ENCODE peak calls at places on chromosomes 5 and 9, in seven cellular contexts. J, N, G, E, P, I and O are unnamed samples. For H3K4me1, the result is how much of the 10 kb centered on the place peaks cover.

GRCh38 chr9:112198646-112199045 is 23.5 kb upstream of the SUSD1 start:
- DNase-seq in J (no peak), N (no peak), G (no peak), E (no peak), P (no peak), I (no peak), O (no peak)

GRCh38 chr5:10463566-10463965 is 21.9 kb downstream of the ROPN1L start:
- DNase-seq in J (no peak), N (no peak), G (no peak), E (no peak), P (no peak), I (no peak), O (no peak)

GRCh38 chr5:103519550-103519949 is 43.0 kb downstream of the NUDT12 start:
- DNase-seq in J (no peak), N (no peak), G (no peak), E (no peak), P (no peak), I (peak), O (no peak)

GRCh38 chr5:53178830-53179229 is 69.3 kb upstream of the MOCS2 start:
- DNase-seq in J (no peak), N (no peak), G (no peak), E (no peak), P (no peak), I (no peak), O (no peak)

GRCh38 chr5:14742427-14743010 is 78.0 kb downstream of the OTULIN start:
- DNase-seq in J (no peak), N (no peak), G (no peak), E (no peak), P (no peak), I (no peak), O (no peak)

GRCh38 chr5:6762116-6762515 is 48.9 kb downstream of the TENT4A start:
- DNase-seq in J (no peak), N (no peak), G (no peak), E (peak), P (no peak), I (no peak), O (no peak)

GRCh38 chr9:104412238-104412637 is 91.8 kb upstream of the OR13F1 start:
- DNase-seq in J (no peak), N (no peak), G (no peak), E (no peak), P (no peak), I (no peak), O (no peak)

GRCh38 chr5:159210306-159210722 is 961 bp upstream of the RNF145 start:
- DNase-seq in J (no peak), N (no peak), G (no peak), E (no peak), P (no peak), I (no peak), O (no peak)

GRCh38 chr5:120146787-120147186 is 317.3 kb upstream of the PRR16 start:
- DNase-seq in J (no peak), N (no peak), G (no peak), E (no peak), P (no peak), I (peak), O (no peak)

GRCh38 chr5:127096328-127096993 is 23.2 kb upstream of the C5orf63 start:
- DNase-seq in J (no peak), N (no peak), G (no peak), E (no peak), P (no peak), I (no peak), O (no peak)

GRCh38 chr5:169668732-169669131 is 31.7 kb downstream of the DOCK2 start:
- DNase-seq in J (no peak), N (peak), G (peak), E (no peak), P (no peak), I (no peak), O (no peak)

GRCh38 chr5:1445895-1446601 is 808 bp upstream of the SLC6A3 start:
- DNase-seq in J (peak), N (no peak), G (peak), E (no peak), P (no peak), I (no peak), O (no peak)

GRCh38 chr5:93915142-93915553 is 173.7 kb upstream of the POU5F2 start:
- DNase-seq in J (no peak), N (peak), G (no peak), E (no peak), P (no peak), I (peak), O (peak)

GRCh38 chr9:112796485-112796884 is 45.9 kb downstream of the SNX30 start:
- DNase-seq in J (no peak), N (no peak), G (no peak), E (no peak), P (no peak), I (no peak), O (no peak)

GRCh38 chr9:96425500-96426169 is 7.5 kb upstream of the ZNF367 start:
- DNase-seq in J (no peak), N (no peak), G (no peak), E (no peak), P (no peak), I (no peak), O (no peak)

GRCh38 chr9:13013976-13014375 is 239.2 kb downstream of the LURAP1L start:
- DNase-seq in J (no peak), N (peak), G (no peak), E (no peak), P (no peak), I (peak), O (no peak)

GRCh38 chr5:124741711-124742496 is 4.5 kb downstream of the ZNF608 start:
- DNase-seq in J (peak), N (peak), G (peak), E (no peak), P (peak), I (peak), O (no peak)

GRCh38 chr5:82403026-82403425 is 124.9 kb upstream of the RPS23 start:
- DNase-seq in J (no peak), N (no peak), G (no peak), E (no peak), P (no peak), I (no peak), O (no peak)

GRCh38 chr9:6147847-6148246 is 67.8 kb upstream of the IL33 start:
- DNase-seq in J (no peak), N (peak), G (no peak), E (no peak), P (no peak), I (no peak), O (no peak)

GRCh38 chr5:97297063-97297715 is 114.1 kb upstream of the RIOK2 start:
- DNase-seq in J (no peak), N (peak), G (no peak), E (no peak), P (no peak), I (peak), O (no peak)

GRCh38 chr5:73417307-73418035 is 31.1 kb downstream of the FOXD1 start:
- DNase-seq in J (no peak), N (peak), G (peak), E (no peak), P (no peak), I (peak), O (no peak)

GRCh38 chr9:88530051-88530450 is 4.9 kb upstream of the NXNL2 start:
- DNase-seq in J (no peak), N (peak), G (no peak), E (no peak), P (no peak), I (peak), O (no peak)

GRCh38 chr5:55037046-55037771 is 13.2 kb downstream of the GZMK start:
- DNase-seq in J (no peak), N (no peak), G (peak), E (no peak), P (no peak), I (no peak), O (no peak)

GRCh38 chr5:125125031-125125823 is 378.8 kb upstream of the ZNF608 start:
- DNase-seq in J (no peak), N (no peak), G (no peak), E (no peak), P (no peak), I (peak), O (no peak)

GRCh38 chr9:24293391-24293790 is 252.3 kb downstream of the IZUMO3 start:
- DNase-seq in J (no peak), N (no peak), G (no peak), E (no peak), P (no peak), I (no peak), O (no peak)

GRCh38 chr5:103890313-103890712 is 327.7 kb upstream of the NUDT12 start:
- DNase-seq in J (no peak), N (no peak), G (no peak), E (no peak), P (no peak), I (no peak), O (no peak)

GRCh38 chr5:142918959-142919635 is 148.9 kb downstream of the ARHGAP26 start:
- DNase-seq in J (no peak), N (no peak), G (no peak), E (no peak), P (no peak), I (no peak), O (no peak)

GRCh38 chr5:87266914-87267573 is 639 bp upstream of the RASA1 start:
- DNase-seq in J (no peak), N (no peak), G (no peak), E (no peak), P (no peak), I (no peak), O (no peak)

GRCh38 chr5:143019614-143020515 is 249.7 kb downstream of the ARHGAP26 start:
- DNase-seq in J (no peak), N (no peak), G (no peak), E (no peak), P (no peak), I (no peak), O (no peak)

GRCh38 chr5:139062910-139063663 is 135.1 kb downstream of the SIL1 start:
- DNase-seq in J (no peak), N (no peak), G (peak), E (no peak), P (no peak), I (no peak), O (no peak)

GRCh38 chr9:37923121-37923795 is 19.3 kb upstream of the SLC25A51 start:
- DNase-seq in J (no peak), N (no peak), G (no peak), E (peak), P (no peak), I (no peak), O (no peak)

GRCh38 chr5:14715481-14715880 is 51.0 kb downstream of the OTULIN start:
- DNase-seq in J (no peak), N (peak), G (no peak), E (no peak), P (no peak), I (peak), O (no peak)

GRCh38 chr5:108567429-108567828 is 180.3 kb upstream of the FER start:
- DNase-seq in J (no peak), N (no peak), G (no peak), E (no peak), P (no peak), I (no peak), O (no peak)

GRCh38 chr5:65925094-65925600 is 1.2 kb upstream of the ERBIN start:
- DNase-seq in J (peak), N (peak), G (peak), E (peak), P (peak), I (peak), O (no peak)

GRCh38 chr5:56278267-56278826 is 45.2 kb upstream of the ANKRD55 start:
- DNase-seq in J (no peak), N (peak), G (peak), E (no peak), P (no peak), I (peak), O (no peak)

GRCh38 chr9:114718801-114719221 is 36.8 kb upstream of the TEX48 start:
- DNase-seq in J (peak), N (peak), G (no peak), E (no peak), P (no peak), I (no peak), O (no peak)

GRCh38 chr5:56211298-56211865 is 21.7 kb downstream of the ANKRD55 start:
- DNase-seq in J (no peak), N (peak), G (peak), E (peak), P (peak), I (peak), O (no peak)

GRCh38 chr9:4346111-4346510 is 46.2 kb upstream of the GLIS3 start:
- DNase-seq in J (no peak), N (no peak), G (no peak), E (no peak), P (no peak), I (no peak), O (no peak)

GRCh38 chr5:177008716-177009115 is 2.1 kb upstream of the UIMC1 start:
- DNase-seq in J (no peak), N (no peak), G (no peak), E (no peak), P (no peak), I (no peak), O (no peak)

GRCh38 chr9:14043491-14043890 is 270.4 kb downstream of the NFIB start:
- DNase-seq in J (no peak), N (no peak), G (no peak), E (no peak), P (no peak), I (no peak), O (no peak)

GRCh38 chr5:107217721-107218130 is 453.0 kb downstream of the EFNA5 start:
- DNase-seq in J (no peak), N (no peak), G (no peak), E (peak), P (no peak), I (no peak), O (peak)

GRCh38 chr5:107223066-107223465 is 447.7 kb downstream of the EFNA5 start:
- DNase-seq in J (no peak), N (no peak), G (no peak), E (no peak), P (no peak), I (no peak), O (no peak)

GRCh38 chr5:107218457-107219193 is 452.1 kb downstream of the EFNA5 start:
- DNase-seq in J (no peak), N (peak), G (no peak), E (no peak), P (no peak), I (peak), O (peak)

GRCh38 chr5:107216587-107216986 is 454.1 kb downstream of the EFNA5 start:
- DNase-seq in J (no peak), N (no peak), G (no peak), E (no peak), P (no peak), I (no peak), O (no peak)

GRCh38 chr5:107219993-107220392 is 450.7 kb downstream of the EFNA5 start:
- DNase-seq in J (no peak), N (peak), G (no peak), E (no peak), P (no peak), I (no peak), O (no peak)
- H3K4me1 ChIP-seq in J (under half), N (under half), G (under half), E (under half), P (under half), I (under half), O (under half)

DNA sequence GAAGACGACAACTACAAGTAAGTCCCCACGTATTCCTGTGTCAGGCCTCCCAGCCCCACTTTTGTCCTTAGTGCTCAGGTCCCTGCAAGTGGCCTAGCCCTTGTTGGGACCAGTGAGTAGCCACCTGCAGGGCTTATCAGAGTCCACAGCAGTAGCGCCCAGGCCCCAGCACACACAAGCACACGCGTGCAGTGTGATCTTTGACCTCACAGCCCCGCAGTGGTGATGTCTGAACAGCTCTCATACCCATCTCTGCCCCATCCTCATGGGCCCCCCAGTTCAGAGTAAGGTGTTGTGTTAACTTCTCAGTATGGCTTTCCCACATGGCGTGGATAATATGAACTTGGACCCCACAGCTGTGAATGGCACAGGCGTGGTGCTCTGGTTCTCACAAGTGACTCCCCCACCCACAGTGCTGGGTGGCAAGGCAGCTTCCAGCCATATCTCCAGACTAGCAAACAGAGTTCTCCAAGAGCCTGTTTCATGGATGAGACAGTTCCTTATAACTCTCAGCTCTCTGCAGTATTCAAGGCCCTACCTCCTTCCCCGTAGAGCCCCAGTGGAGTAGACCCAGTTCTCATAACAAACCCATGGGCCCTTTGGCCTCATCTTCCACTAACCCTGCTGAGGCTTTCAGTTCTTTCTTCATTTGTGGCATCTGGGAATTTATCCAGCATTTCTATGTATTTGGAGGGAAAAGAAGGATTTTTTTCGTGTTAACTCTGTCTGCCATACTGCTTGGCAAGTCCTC is 46.5 kb upstream of the ANGPTL2 start:
- DNase-seq in J (peak), N (no peak), G (peak), E (peak), P (no peak), I (no peak), O (no peak)
- H3K4me1 ChIP-seq in J (under half), N (under half), G (under half), E (under half), P (under half), I (under half), O (under half)

GRCh38 chr9:93119953-93120845 is 13.9 kb downstream of the NINJ1 start:
- DNase-seq in J (peak), N (peak), G (peak), E (peak), P (peak), I (peak), O (no peak)

GRCh38 chr9:93119703-93119952 is 14.4 kb downstream of the NINJ1 start:
- DNase-seq in J (no peak), N (no peak), G (no peak), E (no peak), P (no peak), I (no peak), O (no peak)

GRCh38 chr9:93117924-93118862 is 15.9 kb downstream of the NINJ1 start:
- DNase-seq in J (no peak), N (no peak), G (no peak), E (peak), P (peak), I (no peak), O (no peak)

GRCh38 chr9:93120846-93121315 is 13.2 kb downstream of the NINJ1 start:
- DNase-seq in J (no peak), N (no peak), G (no peak), E (peak), P (no peak), I (no peak), O (no peak)

DNA sequence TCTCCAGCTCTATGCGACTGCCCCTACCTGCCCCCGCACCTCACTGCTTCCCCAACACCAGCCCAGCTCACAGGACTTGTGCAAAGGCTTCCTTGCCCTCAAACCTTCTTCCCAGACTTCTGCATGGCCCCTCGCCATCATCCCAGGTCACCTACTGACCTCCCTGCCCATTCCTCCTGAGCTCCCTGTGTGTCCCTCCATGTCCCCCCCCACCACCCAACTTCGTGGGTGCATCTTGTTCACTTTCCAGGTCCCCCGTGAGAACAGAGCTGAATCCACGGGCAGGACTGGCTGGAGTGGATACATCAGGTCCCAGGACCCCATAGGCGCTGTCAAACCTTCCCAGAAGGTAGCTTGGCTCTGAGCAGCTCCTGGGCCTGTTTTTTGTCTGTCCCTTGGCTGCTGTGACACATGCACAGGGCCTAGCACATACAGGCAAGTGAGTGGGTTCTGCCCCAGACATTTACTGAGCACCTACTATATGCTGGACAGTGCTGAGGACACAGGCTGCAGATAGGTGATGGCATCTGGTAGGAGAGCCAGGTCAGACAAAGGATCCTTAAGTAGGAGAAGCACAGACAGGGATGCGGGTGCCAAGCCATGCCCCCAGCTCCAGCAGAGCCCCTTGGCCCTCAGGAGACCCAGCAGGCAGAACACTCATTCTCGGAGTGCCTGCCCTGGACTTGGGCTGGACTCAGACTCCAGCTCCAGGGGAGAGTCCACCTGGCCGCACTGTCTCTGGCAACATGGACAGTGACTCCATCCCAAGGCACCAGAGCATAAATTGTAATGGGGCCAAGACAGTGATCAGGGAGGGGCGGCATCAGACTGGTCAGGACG is 15.0 kb downstream of the NINJ1 start:
- DNase-seq in J (no peak), N (no peak), G (no peak), E (peak), P (peak), I (no peak), O (no peak)
- H3K4me1 ChIP-seq in J (under half), N (under half), G (under half), E (under half), P (under half), I (under half), O (under half)

GRCh38 chr5:151073280-151073679 is 7.6 kb downstream of the TNIP1 start:
- DNase-seq in J (no peak), N (no peak), G (no peak), E (no peak), P (no peak), I (no peak), O (no peak)
- H3K4me1 ChIP-seq in J (half or more), N (under half), G (half or more), E (under half), P (under half), I (under half), O (under half)

GRCh38 chr5:141814064-141814982 is 63.9 kb downstream of the PCDH1 start:
- DNase-seq in J (peak), N (no peak), G (no peak), E (no peak), P (no peak), I (no peak), O (no peak)

GRCh38 chr5:141817631-141818030 is 60.6 kb downstream of the PCDH1 start:
- DNase-seq in J (no peak), N (no peak), G (no peak), E (no peak), P (no peak), I (no peak), O (no peak)

GRCh38 chr5:141816598-141817399 is 61.4 kb downstream of the PCDH1 start:
- DNase-seq in J (no peak), N (no peak), G (no peak), E (no peak), P (no peak), I (no peak), O (no peak)

GRCh38 chr5:141815796-141816180 is 62.4 kb downstream of the PCDH1 start:
- DNase-seq in J (no peak), N (no peak), G (no peak), E (no peak), P (no peak), I (no peak), O (no peak)

GRCh38 chr5:141815051-141815795 is 63.0 kb downstream of the PCDH1 start:
- DNase-seq in J (no peak), N (no peak), G (no peak), E (no peak), P (no peak), I (no peak), O (no peak)
- H3K4me1 ChIP-seq in J (under half), N (under half), G (under half), E (under half), P (under half), I (under half), O (under half)

DNA sequence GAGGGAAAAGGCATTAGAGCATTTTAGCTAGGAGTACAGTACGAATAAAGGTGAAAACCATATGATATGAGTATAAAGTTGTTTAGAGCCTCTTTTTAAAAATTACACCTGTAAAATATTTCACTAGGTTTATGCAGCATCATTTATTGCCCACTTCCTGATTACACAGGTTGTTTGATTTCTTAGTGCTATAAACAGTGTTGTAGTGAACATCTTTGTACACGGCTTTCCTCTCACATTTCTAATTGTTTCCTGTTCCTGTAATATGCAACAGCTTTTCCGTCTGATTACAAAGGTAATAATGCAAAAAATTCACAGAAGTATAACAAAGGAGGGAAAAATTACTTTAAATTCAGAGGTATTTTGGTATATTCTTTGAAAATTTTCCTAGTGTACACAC is 13.0 kb downstream of the STOM start:
- DNase-seq in J (no peak), N (no peak), G (no peak), E (no peak), P (no peak), I (no peak), O (no peak)
- H3K4me1 ChIP-seq in J (half or more), N (under half), G (half or more), E (under half), P (under half), I (under half), O (under half)